ENCODE peak calls at places on chromosomes 7 and 10, in five cellular contexts. W is mucosa of descending colon, E is MM.1S, X is psoas muscle, T is transverse colon. Q is an unnamed sample.

GRCh38 chr10:8803992-8804391 is 749.5 kb downstream of the GATA3 start:
- DNase-seq in W (no peak), E (no peak), X (no peak), T (no peak), Q (no peak)

GRCh38 chr7:121329460-121330052 is 756 bp downstream of the WNT16 start:
- DNase-seq in W (peak; percentile 59), E (peak; percentile 83), X (no peak), T (peak; percentile 40), Q (no peak)

GRCh38 chr7:93018666-93019065 is 99.1 kb downstream of the SAMD9 start:
- DNase-seq in W (no peak), E (no peak), X (no peak), T (no peak), Q (no peak)

GRCh38 chr10:3042589-3042988 is 24.8 kb upstream of the PFKP start:
- DNase-seq in W (no peak), E (no peak), X (no peak), T (no peak), Q (no peak)

GRCh38 chr7:42932861-42933591 is 850 bp downstream of the MRPL32 start:
- DNase-seq in W (no peak), E (peak; percentile 19), X (no peak), T (no peak), Q (no peak)

GRCh38 chr7:8185907-8186306 is 76.1 kb downstream of the ICA1 start:
- DNase-seq in W (no peak), E (no peak), X (no peak), T (no peak), Q (no peak)

GRCh38 chr7:28957822-28958234 is 302 bp downstream of the TRIL start:
- DNase-seq in W (peak; percentile 52), E (no peak), X (no peak), T (no peak), Q (no peak)

GRCh38 chr10:18104223-18104872 is 35.9 kb upstream of the CACNB2 start:
- DNase-seq in W (no peak), E (peak; percentile 28), X (peak; percentile 29), T (peak; percentile 56), Q (no peak)

GRCh38 chr10:103659674-103660363 is 166.3 kb downstream of the NEURL1 start:
- DNase-seq in W (no peak), E (peak; percentile 70), X (peak; percentile 54), T (peak; percentile 63), Q (peak; percentile 56)

GRCh38 chr7:2539031-2540028 is 16.0 kb downstream of the BRAT1 start:
- DNase-seq in W (peak; percentile 45), E (no peak), X (no peak), T (peak; percentile 6), Q (peak; percentile 24)

GRCh38 chr10:97336942-97337719 is 2.6 kb upstream of the FRAT2 start:
- DNase-seq in W (no peak), E (no peak), X (no peak), T (peak; percentile 80), Q (no peak)

GRCh38 chr7:111074071-111074771 is 16.7 kb upstream of the LRRN3 start:
- DNase-seq in W (no peak), E (no peak), X (no peak), T (no peak), Q (no peak)

GRCh38 chr7:55980266-55980665 is 15.9 kb downstream of the NIPSNAP2 start:
- DNase-seq in W (no peak), E (no peak), X (no peak), T (no peak), Q (no peak)
- H3K36me3 ChIP-seq in W (no peaks in the 10 kb centered on the region), E (no peaks in the 10 kb centered on the region), X (no peaks in the 10 kb centered on the region), T (peaks cover 73% of the 10 kb centered on the region), Q (peaks cover 38% of the 10 kb centered on the region)

GRCh38 chr10:1368772-1369171 is 312.6 kb downstream of the WDR37 start:
- DNase-seq in W (no peak), E (no peak), X (no peak), T (peak; percentile 31), Q (no peak)

GRCh38 chr10:1367938-1368697 is 311.9 kb downstream of the WDR37 start:
- DNase-seq in W (no peak), E (no peak), X (no peak), T (no peak), Q (no peak)

GRCh38 chr10:1370298-1370697 is 314.1 kb downstream of the WDR37 start:
- DNase-seq in W (no peak), E (no peak), X (no peak), T (no peak), Q (no peak)

GRCh38 chr10:1369665-1370064 is 313.5 kb downstream of the WDR37 start:
- DNase-seq in W (no peak), E (no peak), X (no peak), T (no peak), Q (peak; percentile 17)

DNA sequence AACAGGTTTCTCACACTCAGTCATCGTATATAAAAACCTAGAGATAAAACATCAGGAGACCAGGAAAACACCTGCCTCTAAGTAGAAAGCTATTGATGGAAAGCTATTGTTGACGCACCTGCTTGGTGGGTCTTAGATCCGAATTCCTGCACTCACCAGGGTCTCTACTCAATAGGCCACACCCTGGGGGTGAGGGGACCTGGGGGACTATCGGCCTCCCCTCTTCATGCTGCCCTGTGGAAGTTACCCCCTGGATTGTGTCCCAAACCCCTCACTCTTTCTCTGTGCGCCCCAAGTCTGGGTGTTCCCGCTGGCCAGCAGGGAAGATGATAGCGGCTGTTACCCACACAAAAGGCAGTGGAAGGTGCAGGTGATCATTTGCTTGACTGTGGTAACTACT is 313.0 kb downstream of the WDR37 start:
- DNase-seq in W (no peak), E (no peak), X (no peak), T (no peak), Q (no peak)
- TF ChIP-seq CTCF in W (no peak), E (no peak), X (no peak), T (no peak), Q (peak; percentile 4)

GRCh38 chr10:72008096-72008933 is 44.1 kb downstream of the CHST3 start:
- DNase-seq in W (no peak), E (no peak), X (no peak), T (no peak), Q (no peak)
- H3K4me1 ChIP-seq in W (no peaks in the 10 kb centered on the region), E (no peaks in the 10 kb centered on the region), X (peaks cover 40% of the 10 kb centered on the region), T (peaks cover 21% of the 10 kb centered on the region), Q (no peaks in the 10 kb centered on the region)

DNA sequence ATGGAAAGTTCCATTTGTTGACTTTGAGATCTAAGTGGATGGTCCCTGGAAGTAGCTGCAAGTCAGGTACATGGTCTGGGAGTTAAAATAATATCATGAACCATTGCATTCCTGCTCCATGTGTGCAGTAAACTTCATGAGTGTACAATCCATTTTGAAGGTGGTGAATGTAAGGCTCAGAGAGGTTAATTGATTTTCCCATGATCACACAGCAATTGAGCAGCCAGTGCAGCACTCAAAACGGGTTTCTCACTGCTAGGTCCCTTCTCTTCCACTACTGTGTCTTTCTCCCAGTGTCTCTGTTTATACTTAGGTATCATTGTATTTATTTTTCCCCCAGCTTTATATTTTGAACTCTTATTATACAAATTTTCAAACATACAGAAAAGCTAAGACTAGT is 9.9 kb downstream of the ZSCAN25 start:
- DNase-seq in W (no peak), E (no peak), X (no peak), T (no peak), Q (no peak)
- H3K36me3 ChIP-seq in W (peaks cover 8% of the 10 kb centered on the region), E (peaks cover 9% of the 10 kb centered on the region), X (peaks cover 12% of the 10 kb centered on the region), T (peaks cover 50% of the 10 kb centered on the region), Q (peaks cover 53% of the 10 kb centered on the region)

DNA sequence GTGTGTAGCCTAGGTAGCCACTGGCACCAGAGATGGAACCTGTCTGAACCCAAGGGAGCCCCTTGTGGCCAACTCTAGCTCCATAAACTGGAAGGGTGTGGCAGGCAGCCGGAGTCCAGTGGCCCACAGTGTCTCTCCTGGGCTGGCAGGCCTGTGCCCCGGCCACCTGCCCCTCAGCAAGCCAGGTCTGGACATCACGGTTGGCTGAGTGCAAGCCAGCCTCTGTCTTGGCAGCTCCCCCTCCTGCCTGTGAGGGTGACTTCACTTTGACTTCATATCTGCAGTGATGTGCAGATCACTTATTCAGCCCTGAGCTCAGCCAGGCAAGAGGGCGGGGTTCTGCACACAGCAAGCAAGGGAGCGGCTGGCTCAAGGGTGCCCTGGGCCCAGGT is 1.3 kb upstream of the RET start:
- DNase-seq in W (peak; percentile 37), E (no peak), X (no peak), T (no peak), Q (no peak)
- TF ChIP-seq CTCF in W (no peak), E (no peak), X (no peak), T (no peak), Q (no peak)

GRCh38 chr10:34292178-34292565 is 522.9 kb downstream of the PARD3 start:
- DNase-seq in W (no peak), E (no peak), X (no peak), T (no peak), Q (no peak)

GRCh38 chr10:34292675-34293074 is 522.4 kb downstream of the PARD3 start:
- DNase-seq in W (no peak), E (no peak), X (no peak), T (no peak), Q (no peak)

GRCh38 chr10:34294137-34294536 is 521.0 kb downstream of the PARD3 start:
- DNase-seq in W (no peak), E (no peak), X (no peak), T (no peak), Q (no peak)

GRCh38 chr10:34297551-34298370 is 517.3 kb downstream of the PARD3 start:
- DNase-seq in W (no peak), E (no peak), X (no peak), T (no peak), Q (no peak)

DNA sequence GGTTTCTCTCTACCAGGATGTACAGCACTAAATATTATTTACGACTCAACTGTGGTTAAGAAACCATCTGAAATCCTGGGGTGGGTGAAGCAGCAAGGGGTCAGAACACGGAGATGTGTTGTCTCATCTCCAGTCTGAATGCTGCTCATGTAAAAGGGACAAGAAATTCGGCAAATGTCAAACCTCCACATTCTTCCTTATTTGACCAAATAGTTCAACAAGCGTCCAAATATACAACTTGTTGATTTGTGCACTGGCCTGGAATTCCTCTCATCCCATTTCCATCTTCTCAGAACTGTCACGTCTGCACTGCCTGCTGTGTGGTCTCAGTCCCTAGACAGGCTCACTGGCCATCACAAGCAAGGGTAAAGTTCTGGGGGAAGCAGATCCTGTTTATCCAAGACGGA is 520.0 kb downstream of the PARD3 start:
- DNase-seq in W (no peak), E (no peak), X (no peak), T (no peak), Q (no peak)
- H3K4me1 ChIP-seq in W (no peaks in the 10 kb centered on the region), E (no peaks in the 10 kb centered on the region), X (peaks cover 13% of the 10 kb centered on the region), T (no peaks in the 10 kb centered on the region), Q (no peaks in the 10 kb centered on the region)

GRCh38 chr10:122221958-122222357 is 49.1 kb upstream of the BTBD16 start:
- DNase-seq in W (no peak), E (no peak), X (no peak), T (no peak), Q (no peak)
- H3K36me3 ChIP-seq in W (no peaks in the 10 kb centered on the region), E (no peaks in the 10 kb centered on the region), X (peaks cover 2% of the 10 kb centered on the region), T (peaks cover 6% of the 10 kb centered on the region), Q (no peaks in the 10 kb centered on the region)